ENCODE peak calls at places on chromosomes 13 and 19, in ten cellular contexts. E, J, L, P, H, K, B, X, R and I are unnamed samples.

GRCh38 chr19:30116530-30116929 is 174.5 kb downstream of the URI1 start:
- DNase-seq in E (no peak), J (no peak), L (no peak), P (no peak), H (no peak), K (no peak), B (no peak), X (no peak), R (no peak), I (no peak)

GRCh38 chr19:18644144-18645034 is 7.6 kb downstream of the KLHL26 start:
- DNase-seq in E (no peak), J (no peak), L (no peak), P (no peak), H (no peak), K (no peak), B (no peak), X (no peak), R (peak), I (no peak)

GRCh38 chr19:1923319-1923718 is 17.7 kb upstream of the CSNK1G2 start:
- DNase-seq in E (peak), J (no peak), L (no peak), P (no peak), H (no peak), K (no peak), B (no peak), X (no peak), R (no peak), I (no peak)

GRCh38 chr19:37594982-37595382 is 306 bp downstream of the ZNF540 start:
- DNase-seq in E (peak), J (peak), L (peak), P (peak), H (no peak), K (peak), B (peak), X (peak), R (peak), I (peak)

GRCh38 chr13:72504026-72504925 is 223.2 kb downstream of the MZT1 start:
- DNase-seq in E (no peak), J (no peak), L (no peak), P (no peak), H (no peak), K (no peak), B (no peak), X (no peak), R (no peak), I (no peak)

GRCh38 chr19:35115538-35115951 is at the start of gene FXYD3:
- DNase-seq in E (no peak), J (no peak), L (no peak), P (no peak), H (no peak), K (no peak), B (no peak), X (no peak), R (no peak), I (no peak)

GRCh38 chr19:33580645-33581037 is 41.1 kb upstream of the CHST8 start:
- DNase-seq in E (no peak), J (no peak), L (no peak), P (no peak), H (no peak), K (no peak), B (no peak), X (no peak), R (peak), I (no peak)

GRCh38 chr13:29282096-29282495 is 313.4 kb downstream of the SLC7A1 start:
- DNase-seq in E (no peak), J (no peak), L (no peak), P (no peak), H (no peak), K (no peak), B (no peak), X (no peak), R (no peak), I (no peak)

GRCh38 chr19:9877775-9878510 is 42.8 kb downstream of the PIN1 start:
- DNase-seq in E (no peak), J (no peak), L (peak), P (no peak), H (peak), K (no peak), B (no peak), X (no peak), R (no peak), I (no peak)

GRCh38 chr19:40284501-40285352 is at the start of gene AKT2:
- DNase-seq in E (peak), J (peak), L (peak), P (no peak), H (no peak), K (no peak), B (peak), X (peak), R (peak), I (no peak)

GRCh38 chr13:112251930-112252585 is 124.1 kb upstream of the SPACA7 start:
- DNase-seq in E (no peak), J (no peak), L (no peak), P (no peak), H (no peak), K (no peak), B (no peak), X (no peak), R (no peak), I (no peak)

GRCh38 chr13:39148513-39148961 is 110.3 kb downstream of the NHLRC3 start:
- DNase-seq in E (no peak), J (no peak), L (no peak), P (no peak), H (no peak), K (no peak), B (no peak), X (no peak), R (peak), I (no peak)

GRCh38 chr19:17706750-17707181 is 12.5 kb upstream of the MAP1S start:
- DNase-seq in E (peak), J (no peak), L (peak), P (no peak), H (peak), K (peak), B (no peak), X (no peak), R (peak), I (no peak)

GRCh38 chr13:25725104-25725503 is 326.7 kb downstream of the SHISA2 start:
- DNase-seq in E (no peak), J (no peak), L (no peak), P (no peak), H (no peak), K (no peak), B (no peak), X (no peak), R (no peak), I (no peak)

GRCh38 chr19:48302600-48302959 is 22.8 kb upstream of the EMP3 start:
- DNase-seq in E (no peak), J (no peak), L (no peak), P (no peak), H (no peak), K (no peak), B (no peak), X (no peak), R (no peak), I (no peak)

GRCh38 chr13:40781717-40782116 is 7.7 kb upstream of the SLC25A15 start:
- DNase-seq in E (no peak), J (no peak), L (no peak), P (no peak), H (no peak), K (no peak), B (no peak), X (no peak), R (no peak), I (no peak)

GRCh38 chr13:43730642-43731041 is 56.1 kb downstream of the ENOX1 start:
- DNase-seq in E (peak), J (no peak), L (peak), P (peak), H (no peak), K (peak), B (peak), X (no peak), R (peak), I (no peak)

GRCh38 chr19:888615-889385 is 4.2 kb downstream of the MED16 start:
- DNase-seq in E (no peak), J (no peak), L (no peak), P (no peak), H (no peak), K (no peak), B (no peak), X (no peak), R (no peak), I (no peak)

GRCh38 chr19:49442354-49442753 is 1.0 kb upstream of the SLC17A7 start:
- DNase-seq in E (no peak), J (peak), L (no peak), P (peak), H (no peak), K (peak), B (peak), X (peak), R (peak), I (peak)

GRCh38 chr13:47168086-47168485 is 271.2 kb upstream of the HTR2A start:
- DNase-seq in E (no peak), J (no peak), L (peak), P (no peak), H (no peak), K (no peak), B (no peak), X (no peak), R (no peak), I (no peak)

GRCh38 chr13:24040835-24041234 is 119.7 kb upstream of the SPATA13 start:
- DNase-seq in E (no peak), J (no peak), L (no peak), P (no peak), H (no peak), K (no peak), B (no peak), X (no peak), R (no peak), I (no peak)

GRCh38 chr13:22227895-22228294 is 557.0 kb downstream of the FGF9 start:
- DNase-seq in E (no peak), J (no peak), L (no peak), P (no peak), H (no peak), K (no peak), B (no peak), X (no peak), R (no peak), I (no peak)

GRCh38 chr13:111922086-111922485 is 144.9 kb upstream of the SOX1 start:
- DNase-seq in E (no peak), J (no peak), L (no peak), P (no peak), H (no peak), K (no peak), B (no peak), X (no peak), R (no peak), I (no peak)

GRCh38 chr19:793775-794174 is 3.5 kb upstream of the PTBP1 start:
- DNase-seq in E (no peak), J (no peak), L (no peak), P (no peak), H (no peak), K (no peak), B (no peak), X (no peak), R (no peak), I (no peak)

GRCh38 chr13:20118268-20119140 is 42.3 kb downstream of the GJA3 start:
- DNase-seq in E (peak), J (peak), L (no peak), P (peak), H (no peak), K (peak), B (peak), X (peak), R (peak), I (peak)

GRCh38 chr19:7460562-7460966 is 28.3 kb downstream of the PEX11G start:
- DNase-seq in E (no peak), J (no peak), L (peak), P (no peak), H (no peak), K (no peak), B (no peak), X (no peak), R (no peak), I (no peak)

GRCh38 chr19:4582980-4583842 is 23.7 kb upstream of the SEMA6B start:
- DNase-seq in E (peak), J (no peak), L (no peak), P (no peak), H (no peak), K (no peak), B (no peak), X (no peak), R (no peak), I (no peak)

GRCh38 chr19:49136771-49137171 is 17.4 kb downstream of the PPFIA3 start:
- DNase-seq in E (no peak), J (no peak), L (peak), P (no peak), H (no peak), K (peak), B (peak), X (no peak), R (no peak), I (no peak)

GRCh38 chr13:59472134-59472533 is 691.6 kb downstream of the DIAPH3 start:
- DNase-seq in E (no peak), J (no peak), L (peak), P (no peak), H (no peak), K (no peak), B (no peak), X (no peak), R (no peak), I (no peak)

GRCh38 chr19:45417151-45417550 is 6.6 kb downstream of the ERCC1 start:
- DNase-seq in E (no peak), J (no peak), L (no peak), P (no peak), H (no peak), K (no peak), B (no peak), X (no peak), R (no peak), I (no peak)

GRCh38 chr19:13841339-13842293 is 35.3 kb upstream of the NANOS3 start:
- DNase-seq in E (peak), J (peak), L (no peak), P (peak), H (no peak), K (peak), B (peak), X (no peak), R (peak), I (peak)

GRCh38 chr13:107441279-107441678 is 774.1 kb downstream of the LIG4 start:
- DNase-seq in E (no peak), J (no peak), L (peak), P (no peak), H (no peak), K (no peak), B (no peak), X (no peak), R (no peak), I (no peak)

GRCh38 chr19:18089726-18090125 is 3.0 kb upstream of the IL12RB1 start:
- DNase-seq in E (no peak), J (no peak), L (no peak), P (no peak), H (no peak), K (no peak), B (no peak), X (no peak), R (no peak), I (no peak)

GRCh38 chr19:19321143-19321577 is 531 bp downstream of the MAU2 start:
- DNase-seq in E (no peak), J (no peak), L (no peak), P (no peak), H (no peak), K (no peak), B (no peak), X (peak), R (no peak), I (no peak)

GRCh38 chr19:49570138-49570856 is 10.1 kb downstream of the NOSIP start:
- DNase-seq in E (peak), J (peak), L (peak), P (peak), H (peak), K (no peak), B (no peak), X (peak), R (peak), I (peak)

GRCh38 chr13:23949200-23949599 is 51.9 kb upstream of the C1QTNF9B start:
- DNase-seq in E (no peak), J (no peak), L (no peak), P (no peak), H (no peak), K (no peak), B (no peak), X (no peak), R (no peak), I (no peak)

DNA sequence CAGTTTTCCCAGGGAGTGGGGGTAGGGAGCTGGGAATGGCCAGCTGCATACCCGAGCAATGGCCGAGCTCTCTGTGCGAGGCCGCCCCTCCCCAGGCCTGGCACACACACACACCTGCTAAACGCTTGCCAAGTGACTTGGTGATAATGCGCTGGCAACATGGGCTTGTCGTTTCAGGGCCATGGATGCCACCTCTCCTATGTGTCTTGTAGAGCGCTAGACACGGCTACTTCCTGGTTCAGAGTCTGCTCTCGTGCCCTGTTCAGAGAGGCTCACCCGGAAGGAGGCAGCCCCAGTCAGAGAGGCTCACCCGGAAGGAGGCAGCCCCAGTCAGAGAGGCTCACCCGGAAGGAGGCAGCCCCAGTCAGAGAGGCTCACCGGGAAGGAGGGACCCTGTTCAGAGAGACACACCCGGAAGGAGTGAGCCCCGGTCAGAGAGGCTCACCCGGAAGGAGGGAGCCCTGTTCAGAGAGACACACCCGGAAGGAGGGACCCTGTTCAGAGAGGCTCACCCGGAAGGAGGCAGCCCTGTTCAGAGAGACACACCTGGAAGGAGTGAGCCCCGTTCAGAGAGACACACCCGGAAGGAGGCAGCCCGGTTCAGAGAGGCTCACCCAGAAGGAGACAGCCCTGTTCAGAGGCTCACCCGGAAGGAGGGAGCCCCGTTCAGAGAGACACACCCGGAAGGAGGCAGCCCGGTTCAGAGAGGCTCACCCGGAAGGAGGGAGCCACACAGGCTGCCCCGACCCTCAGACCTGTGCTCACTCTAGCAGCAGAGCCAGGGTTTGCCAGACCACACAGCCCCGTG is 4.2 kb downstream of the ADPRHL1 start:
- DNase-seq in E (peak), J (peak), L (no peak), P (peak), H (peak), K (peak), B (peak), X (peak), R (peak), I (peak)
- TF ChIP-seq POLR2A in E (no peak), J (no peak), L (no peak), P (no peak), H (no peak), K (no peak), B (no peak), X (peak), R (peak), I (no peak)

GRCh38 chr19:15397782-15398181 is 18.2 kb upstream of the AKAP8 start:
- DNase-seq in E (no peak), J (no peak), L (no peak), P (no peak), H (no peak), K (no peak), B (peak), X (no peak), R (no peak), I (no peak)
- H3K27ac ChIP-seq in E (no peak), J (no peak), L (no peak), P (no peak), H (no peak), K (no peak), B (no peak), X (no peak), R (no peak), I (no peak)

DNA sequence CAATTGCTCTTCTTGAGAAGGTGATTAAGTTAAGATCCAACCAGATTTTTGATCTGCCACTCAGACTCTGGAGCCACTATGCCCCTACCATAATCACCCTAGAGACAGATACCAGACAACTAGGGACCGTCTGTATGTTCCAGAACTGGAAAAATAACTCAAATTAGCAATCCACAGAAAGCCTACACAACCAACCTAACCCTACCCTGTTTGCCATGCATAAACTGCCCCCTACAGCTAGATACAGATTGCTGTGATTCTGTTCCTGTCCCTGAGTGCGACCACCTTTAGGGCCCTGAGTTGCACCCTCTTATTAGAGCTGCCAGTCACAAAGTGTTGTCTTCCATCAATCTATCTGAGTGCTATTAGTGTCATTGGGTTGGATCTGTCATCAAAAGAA is 929.8 kb upstream of the SLITRK1 start:
- DNase-seq in E (no peak), J (no peak), L (no peak), P (no peak), H (no peak), K (no peak), B (no peak), X (no peak), R (no peak), I (no peak)
- TF ChIP-seq CTCF in E (no peak), J (no peak), L (no peak), P (no peak), H (no peak), K (no peak), B (no peak), X (no peak), R (no peak), I (no peak)

DNA sequence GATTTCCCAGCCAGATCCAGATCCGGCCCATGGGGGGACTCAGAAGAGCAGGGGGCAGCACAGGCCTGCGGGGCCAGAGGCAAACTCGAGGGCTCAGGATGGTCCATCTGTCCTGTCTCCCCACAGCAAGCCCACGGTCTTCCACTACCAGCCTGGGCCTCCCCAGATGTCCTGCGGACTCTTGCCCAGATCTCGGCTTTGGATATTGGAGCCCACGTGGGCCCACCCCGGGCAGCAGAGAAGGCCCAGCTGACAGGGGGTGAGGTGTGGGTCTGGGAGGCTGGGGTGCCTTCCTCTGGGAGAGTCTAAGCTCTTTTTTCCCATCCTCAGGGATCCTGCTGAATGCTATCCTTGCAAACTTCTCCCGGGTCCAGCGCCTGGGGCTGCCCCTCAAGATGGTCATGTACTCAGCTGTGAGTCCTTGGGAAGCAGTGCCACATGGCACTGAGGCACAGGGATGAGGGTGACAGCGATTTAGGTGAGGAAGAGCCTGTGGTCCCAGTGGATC is 3.4 kb downstream of the ACP4 start:
- DNase-seq in E (no peak), J (no peak), L (no peak), P (no peak), H (no peak), K (no peak), B (no peak), X (no peak), R (no peak), I (no peak)
- TF ChIP-seq POLR2A in E (no peak), J (no peak), L (no peak), P (no peak), H (no peak), K (no peak), B (no peak), X (no peak), R (no peak), I (no peak)

GRCh38 chr13:51222510-51223283 is 499 bp downstream of the FAM124A start:
- DNase-seq in E (no peak), J (peak), L (no peak), P (no peak), H (no peak), K (no peak), B (no peak), X (peak), R (no peak), I (no peak)

GRCh38 chr13:51221108-51221507 is 1.1 kb upstream of the FAM124A start:
- DNase-seq in E (no peak), J (no peak), L (no peak), P (no peak), H (no peak), K (no peak), B (no peak), X (no peak), R (no peak), I (no peak)

GRCh38 chr13:51223284-51224270 is 1.4 kb downstream of the FAM124A start:
- DNase-seq in E (no peak), J (no peak), L (no peak), P (no peak), H (no peak), K (peak), B (no peak), X (no peak), R (no peak), I (no peak)

GRCh38 chr13:51221674-51222509 is at the start of gene FAM124A:
- DNase-seq in E (peak), J (peak), L (peak), P (peak), H (peak), K (peak), B (peak), X (peak), R (peak), I (no peak)

GRCh38 chr13:51225034-51225433 is 2.8 kb downstream of the FAM124A start:
- DNase-seq in E (no peak), J (no peak), L (no peak), P (no peak), H (no peak), K (no peak), B (no peak), X (no peak), R (no peak), I (no peak)
- H3K27ac ChIP-seq in E (no peak), J (no peak), L (no peak), P (no peak), H (no peak), K (no peak), B (peak), X (no peak), R (no peak), I (no peak)

GRCh38 chr19:46824887-46825730 is 25.5 kb downstream of the AP2S1 start:
- DNase-seq in E (peak), J (no peak), L (no peak), P (no peak), H (no peak), K (no peak), B (no peak), X (no peak), R (peak), I (no peak)
- TF ChIP-seq CTCF in E (no peak), J (no peak), L (peak), P (no peak), H (no peak), K (no peak), B (no peak), X (peak), R (no peak), I (no peak)